ENCODE peak calls at places on chromosomes 16 and 17, in ten cellular contexts. One of them, this sample, is unnamed.

GRCh38 chr17:77320046-77320445 is 179.3 kb downstream of the SEC14L1 start:
- DNase-seq in neural progenitor cell: no peak
- DNase-seq in stomach: no peak
- DNase-seq in epithelial cell of esophagus: no peak
- DNase-seq in HFFc6: peak; percentile 50
- DNase-seq in coronary artery: no peak
- DNase-seq in Peyer's patch: no peak
- DNase-seq in heart right ventricle: no peak
- DNase-seq in WTC11: peak; percentile 6
- DNase-seq in activated CD8-positive, alpha-beta T cell treated with anti-CD3 and anti-CD28 coated beads for 36 hours: no peak
- DNase-seq in this sample: peak; percentile 84

GRCh38 chr17:68302066-68302564 is 10.8 kb downstream of the ARSG start:
- DNase-seq in neural progenitor cell: no peak
- DNase-seq in stomach: no peak
- DNase-seq in epithelial cell of esophagus: no peak
- DNase-seq in HFFc6: no peak
- DNase-seq in coronary artery: no peak
- DNase-seq in Peyer's patch: no peak
- DNase-seq in heart right ventricle: no peak
- DNase-seq in WTC11: no peak
- DNase-seq in activated CD8-positive, alpha-beta T cell treated with anti-CD3 and anti-CD28 coated beads for 36 hours: no peak
- DNase-seq in this sample: no peak

GRCh38 chr16:75265911-75266701 is 14.7 kb upstream of the BCAR1 start:
- DNase-seq in neural progenitor cell: peak; percentile 95
- DNase-seq in stomach: peak; percentile 89
- DNase-seq in epithelial cell of esophagus: peak; percentile 40
- DNase-seq in HFFc6: no peak
- DNase-seq in coronary artery: peak; percentile 85
- DNase-seq in Peyer's patch: no peak
- DNase-seq in heart right ventricle: peak; percentile 72
- DNase-seq in WTC11: peak; percentile 90
- DNase-seq in activated CD8-positive, alpha-beta T cell treated with anti-CD3 and anti-CD28 coated beads for 36 hours: no peak
- DNase-seq in this sample: peak; percentile 65

GRCh38 chr16:19114359-19115147 is 789 bp downstream of the ITPRIPL2 start:
- DNase-seq in neural progenitor cell: peak; percentile 44
- DNase-seq in stomach: peak; percentile 61
- DNase-seq in epithelial cell of esophagus: peak; percentile 44
- DNase-seq in HFFc6: peak; percentile 57
- DNase-seq in coronary artery: peak; percentile 84
- DNase-seq in Peyer's patch: peak; percentile 42
- DNase-seq in heart right ventricle: peak; percentile 72
- DNase-seq in WTC11: peak; percentile 56
- DNase-seq in activated CD8-positive, alpha-beta T cell treated with anti-CD3 and anti-CD28 coated beads for 36 hours: no peak
- DNase-seq in this sample: peak; percentile 65

GRCh38 chr17:7101531-7101930 is 13.1 kb downstream of the ASGR2 start:
- DNase-seq in neural progenitor cell: no peak
- DNase-seq in stomach: no peak
- DNase-seq in epithelial cell of esophagus: no peak
- DNase-seq in HFFc6: no peak
- DNase-seq in coronary artery: no peak
- DNase-seq in Peyer's patch: no peak
- DNase-seq in heart right ventricle: no peak
- DNase-seq in WTC11: no peak
- DNase-seq in activated CD8-positive, alpha-beta T cell treated with anti-CD3 and anti-CD28 coated beads for 36 hours: no peak
- DNase-seq in this sample: no peak

GRCh38 chr17:78607061-78607460 is 29.9 kb upstream of the DNAH17 start:
- DNase-seq in neural progenitor cell: peak; percentile 51
- DNase-seq in stomach: no peak
- DNase-seq in epithelial cell of esophagus: no peak
- DNase-seq in HFFc6: no peak
- DNase-seq in coronary artery: no peak
- DNase-seq in Peyer's patch: no peak
- DNase-seq in heart right ventricle: no peak
- DNase-seq in WTC11: no peak
- DNase-seq in activated CD8-positive, alpha-beta T cell treated with anti-CD3 and anti-CD28 coated beads for 36 hours: no peak
- DNase-seq in this sample: no peak

GRCh38 chr16:68411086-68411485 is 37.2 kb downstream of the SMPD3 start:
- DNase-seq in neural progenitor cell: no peak
- DNase-seq in stomach: no peak
- DNase-seq in epithelial cell of esophagus: no peak
- DNase-seq in HFFc6: no peak
- DNase-seq in coronary artery: no peak
- DNase-seq in Peyer's patch: no peak
- DNase-seq in heart right ventricle: no peak
- DNase-seq in WTC11: no peak
- DNase-seq in activated CD8-positive, alpha-beta T cell treated with anti-CD3 and anti-CD28 coated beads for 36 hours: no peak
- DNase-seq in this sample: no peak

GRCh38 chr16:50562657-50563056 is 14.5 kb downstream of the NKD1 start:
- DNase-seq in neural progenitor cell: no peak
- DNase-seq in stomach: no peak
- DNase-seq in epithelial cell of esophagus: no peak
- DNase-seq in HFFc6: no peak
- DNase-seq in coronary artery: no peak
- DNase-seq in Peyer's patch: no peak
- DNase-seq in heart right ventricle: no peak
- DNase-seq in WTC11: no peak
- DNase-seq in activated CD8-positive, alpha-beta T cell treated with anti-CD3 and anti-CD28 coated beads for 36 hours: no peak
- DNase-seq in this sample: no peak

GRCh38 chr16:30637952-30638351 is 12.8 kb upstream of the PRR14 start:
- DNase-seq in neural progenitor cell: peak; percentile 47
- DNase-seq in stomach: no peak
- DNase-seq in epithelial cell of esophagus: peak; percentile 72
- DNase-seq in HFFc6: peak; percentile 74
- DNase-seq in coronary artery: no peak
- DNase-seq in Peyer's patch: no peak
- DNase-seq in heart right ventricle: no peak
- DNase-seq in WTC11: no peak
- DNase-seq in activated CD8-positive, alpha-beta T cell treated with anti-CD3 and anti-CD28 coated beads for 36 hours: peak; percentile 35
- DNase-seq in this sample: peak; percentile 75

GRCh38 chr17:34750004-34750403 is 170.6 kb downstream of the TMEM132E start:
- DNase-seq in neural progenitor cell: no peak
- DNase-seq in stomach: no peak
- DNase-seq in epithelial cell of esophagus: no peak
- DNase-seq in HFFc6: no peak
- DNase-seq in coronary artery: no peak
- DNase-seq in Peyer's patch: no peak
- DNase-seq in heart right ventricle: no peak
- DNase-seq in WTC11: no peak
- DNase-seq in activated CD8-positive, alpha-beta T cell treated with anti-CD3 and anti-CD28 coated beads for 36 hours: no peak
- DNase-seq in this sample: no peak

GRCh38 chr17:68812876-68813584 is 142.2 kb downstream of the ABCA8 start:
- DNase-seq in neural progenitor cell: no peak
- DNase-seq in stomach: no peak
- DNase-seq in epithelial cell of esophagus: no peak
- DNase-seq in HFFc6: no peak
- DNase-seq in coronary artery: no peak
- DNase-seq in Peyer's patch: no peak
- DNase-seq in heart right ventricle: no peak
- DNase-seq in WTC11: no peak
- DNase-seq in activated CD8-positive, alpha-beta T cell treated with anti-CD3 and anti-CD28 coated beads for 36 hours: no peak
- DNase-seq in this sample: no peak

GRCh38 chr16:67995423-67995822 is 3.9 kb downstream of the DPEP2 start:
- DNase-seq in neural progenitor cell: no peak
- DNase-seq in stomach: no peak
- DNase-seq in epithelial cell of esophagus: peak; percentile 28
- DNase-seq in HFFc6: no peak
- DNase-seq in coronary artery: no peak
- DNase-seq in Peyer's patch: no peak
- DNase-seq in heart right ventricle: no peak
- DNase-seq in WTC11: no peak
- DNase-seq in activated CD8-positive, alpha-beta T cell treated with anti-CD3 and anti-CD28 coated beads for 36 hours: peak; percentile 80
- DNase-seq in this sample: no peak

DNA sequence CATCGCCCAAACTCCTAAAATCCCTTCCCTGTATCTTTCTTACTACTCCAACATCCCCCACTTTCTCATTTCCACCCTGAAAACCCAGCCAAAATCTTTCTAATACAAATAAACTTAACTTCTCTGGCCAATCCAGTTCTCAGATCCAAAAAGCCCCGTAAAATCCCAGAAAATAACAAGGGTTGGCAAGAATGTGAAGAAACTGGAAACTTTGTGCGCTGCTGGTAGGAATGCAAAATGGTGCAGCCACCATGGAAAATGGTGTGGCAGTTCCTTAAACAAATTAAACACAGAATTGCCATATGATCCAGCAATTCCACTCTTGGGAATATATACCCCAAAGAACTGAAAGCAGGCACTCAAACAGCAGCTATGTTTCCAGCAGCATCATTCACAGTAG is 24.1 kb downstream of the LRRC75A start:
- DNase-seq in neural progenitor cell: no peak
- DNase-seq in stomach: no peak
- DNase-seq in epithelial cell of esophagus: no peak
- DNase-seq in HFFc6: no peak
- DNase-seq in coronary artery: no peak
- DNase-seq in Peyer's patch: no peak
- DNase-seq in heart right ventricle: no peak
- DNase-seq in WTC11: no peak
- DNase-seq in activated CD8-positive, alpha-beta T cell treated with anti-CD3 and anti-CD28 coated beads for 36 hours: no peak
- DNase-seq in this sample: no peak
- TF ChIP-seq CTCF in neural progenitor cell: no peak
- TF ChIP-seq CTCF in stomach: no peak
- TF ChIP-seq CTCF in epithelial cell of esophagus: no peak
- TF ChIP-seq CTCF in HFFc6: no peak
- TF ChIP-seq CTCF in coronary artery: no peak
- TF ChIP-seq CTCF in Peyer's patch: no peak
- TF ChIP-seq CTCF in heart right ventricle: no peak
- TF ChIP-seq CTCF in WTC11: no peak
- TF ChIP-seq CTCF in activated CD8-positive, alpha-beta T cell treated with anti-CD3 and anti-CD28 coated beads for 36 hours: no peak
- TF ChIP-seq CTCF in this sample: no peak

GRCh38 chr17:58595194-58595792 is 80.9 kb upstream of the MTMR4 start:
- DNase-seq in neural progenitor cell: no peak
- DNase-seq in stomach: no peak
- DNase-seq in epithelial cell of esophagus: peak; percentile 17
- DNase-seq in HFFc6: no peak
- DNase-seq in coronary artery: no peak
- DNase-seq in Peyer's patch: no peak
- DNase-seq in heart right ventricle: no peak
- DNase-seq in WTC11: no peak
- DNase-seq in activated CD8-positive, alpha-beta T cell treated with anti-CD3 and anti-CD28 coated beads for 36 hours: peak; percentile 13
- DNase-seq in this sample: no peak
- TF ChIP-seq CTCF in neural progenitor cell: no peak
- TF ChIP-seq CTCF in stomach: no peak
- TF ChIP-seq CTCF in epithelial cell of esophagus: peak; percentile 3
- TF ChIP-seq CTCF in HFFc6: no peak
- TF ChIP-seq CTCF in coronary artery: no peak
- TF ChIP-seq CTCF in Peyer's patch: no peak
- TF ChIP-seq CTCF in heart right ventricle: no peak
- TF ChIP-seq CTCF in WTC11: no peak
- TF ChIP-seq CTCF in activated CD8-positive, alpha-beta T cell treated with anti-CD3 and anti-CD28 coated beads for 36 hours: no peak
- TF ChIP-seq CTCF in this sample: no peak

GRCh38 chr17:72661093-72661944 is 431.2 kb downstream of the SLC39A11 start:
- DNase-seq in neural progenitor cell: no peak
- DNase-seq in stomach: no peak
- DNase-seq in epithelial cell of esophagus: peak; percentile 99
- DNase-seq in HFFc6: no peak
- DNase-seq in coronary artery: no peak
- DNase-seq in Peyer's patch: no peak
- DNase-seq in heart right ventricle: no peak
- DNase-seq in WTC11: no peak
- DNase-seq in activated CD8-positive, alpha-beta T cell treated with anti-CD3 and anti-CD28 coated beads for 36 hours: no peak
- DNase-seq in this sample: peak; percentile 78

GRCh38 chr17:72662827-72663190 is 429.7 kb downstream of the SLC39A11 start:
- DNase-seq in neural progenitor cell: no peak
- DNase-seq in stomach: no peak
- DNase-seq in epithelial cell of esophagus: no peak
- DNase-seq in HFFc6: no peak
- DNase-seq in coronary artery: no peak
- DNase-seq in Peyer's patch: no peak
- DNase-seq in heart right ventricle: no peak
- DNase-seq in WTC11: no peak
- DNase-seq in activated CD8-positive, alpha-beta T cell treated with anti-CD3 and anti-CD28 coated beads for 36 hours: no peak
- DNase-seq in this sample: no peak

GRCh38 chr17:72660274-72661092 is 432.0 kb downstream of the SLC39A11 start:
- DNase-seq in neural progenitor cell: no peak
- DNase-seq in stomach: no peak
- DNase-seq in epithelial cell of esophagus: no peak
- DNase-seq in HFFc6: no peak
- DNase-seq in coronary artery: no peak
- DNase-seq in Peyer's patch: no peak
- DNase-seq in heart right ventricle: no peak
- DNase-seq in WTC11: no peak
- DNase-seq in activated CD8-positive, alpha-beta T cell treated with anti-CD3 and anti-CD28 coated beads for 36 hours: no peak
- DNase-seq in this sample: no peak

GRCh38 chr17:72659811-72660210 is 432.7 kb downstream of the SLC39A11 start:
- DNase-seq in neural progenitor cell: no peak
- DNase-seq in stomach: no peak
- DNase-seq in epithelial cell of esophagus: no peak
- DNase-seq in HFFc6: no peak
- DNase-seq in coronary artery: no peak
- DNase-seq in Peyer's patch: no peak
- DNase-seq in heart right ventricle: no peak
- DNase-seq in WTC11: no peak
- DNase-seq in activated CD8-positive, alpha-beta T cell treated with anti-CD3 and anti-CD28 coated beads for 36 hours: no peak
- DNase-seq in this sample: no peak

DNA sequence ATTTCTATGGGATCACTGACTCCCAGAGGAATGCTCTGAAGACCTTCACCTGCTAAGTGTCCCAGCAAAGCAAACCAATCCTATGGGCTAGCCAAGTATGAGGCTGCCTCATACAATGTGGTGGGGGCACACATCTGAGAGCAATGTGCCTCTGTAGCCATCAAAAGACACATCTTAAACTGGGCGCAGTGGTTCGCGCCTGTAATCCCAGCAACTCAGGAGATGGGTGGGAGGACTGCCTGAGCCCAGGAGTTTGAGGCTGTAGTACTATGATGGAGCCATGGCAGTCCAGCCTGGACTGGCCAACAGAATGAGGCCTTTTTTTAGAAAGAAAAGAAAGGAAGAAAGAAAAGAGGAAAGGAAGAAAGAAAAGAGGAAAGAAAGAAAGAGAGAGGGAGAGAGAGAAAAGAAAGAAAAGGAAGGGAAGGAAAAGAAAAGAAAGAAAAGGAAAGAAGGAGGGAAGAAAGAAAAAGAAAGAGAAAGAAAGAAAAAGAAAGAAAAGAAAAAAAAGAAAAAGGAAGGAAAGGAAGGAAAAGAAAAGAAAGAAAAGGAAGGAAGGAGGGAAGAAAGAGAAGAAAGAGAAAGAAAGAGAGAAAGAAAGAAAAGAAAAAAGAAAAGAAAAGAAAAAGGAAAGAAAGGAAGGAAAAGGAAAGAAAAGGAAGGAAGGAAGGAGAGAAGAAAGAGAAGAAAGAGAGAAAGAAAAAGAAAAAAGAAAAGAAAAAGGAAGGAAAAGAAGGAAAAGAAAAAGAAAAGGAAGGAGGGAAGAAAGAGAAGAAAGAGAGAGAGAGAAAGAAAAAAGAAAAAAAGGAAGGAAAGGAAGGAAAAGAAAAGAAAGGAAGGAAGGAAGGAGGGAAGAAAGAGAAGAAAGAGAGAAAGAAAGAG is 430.3 kb downstream of the SLC39A11 start:
- DNase-seq in neural progenitor cell: no peak
- DNase-seq in stomach: no peak
- DNase-seq in epithelial cell of esophagus: no peak
- DNase-seq in HFFc6: no peak
- DNase-seq in coronary artery: no peak
- DNase-seq in Peyer's patch: no peak
- DNase-seq in heart right ventricle: no peak
- DNase-seq in WTC11: no peak
- DNase-seq in activated CD8-positive, alpha-beta T cell treated with anti-CD3 and anti-CD28 coated beads for 36 hours: no peak
- DNase-seq in this sample: no peak
- TF ChIP-seq CTCF in neural progenitor cell: no peak
- TF ChIP-seq CTCF in stomach: no peak
- TF ChIP-seq CTCF in epithelial cell of esophagus: no peak
- TF ChIP-seq CTCF in HFFc6: no peak
- TF ChIP-seq CTCF in coronary artery: no peak
- TF ChIP-seq CTCF in Peyer's patch: no peak
- TF ChIP-seq CTCF in heart right ventricle: no peak
- TF ChIP-seq CTCF in WTC11: no peak
- TF ChIP-seq CTCF in activated CD8-positive, alpha-beta T cell treated with anti-CD3 and anti-CD28 coated beads for 36 hours: peak; percentile 67
- TF ChIP-seq CTCF in this sample: no peak

GRCh38 chr17:72388765-72389473 is 268.1 kb downstream of the SOX9 start:
- DNase-seq in neural progenitor cell: no peak
- DNase-seq in stomach: no peak
- DNase-seq in epithelial cell of esophagus: peak; percentile 68
- DNase-seq in HFFc6: peak; percentile 15
- DNase-seq in coronary artery: no peak
- DNase-seq in Peyer's patch: no peak
- DNase-seq in heart right ventricle: no peak
- DNase-seq in WTC11: no peak
- DNase-seq in activated CD8-positive, alpha-beta T cell treated with anti-CD3 and anti-CD28 coated beads for 36 hours: no peak
- DNase-seq in this sample: peak; percentile 95
- TF ChIP-seq CTCF in neural progenitor cell: no peak
- TF ChIP-seq CTCF in stomach: peak; percentile 30
- TF ChIP-seq CTCF in epithelial cell of esophagus: no peak
- TF ChIP-seq CTCF in HFFc6: peak; percentile 59
- TF ChIP-seq CTCF in coronary artery: no peak
- TF ChIP-seq CTCF in Peyer's patch: no peak
- TF ChIP-seq CTCF in heart right ventricle: no peak
- TF ChIP-seq CTCF in WTC11: no peak
- TF ChIP-seq CTCF in activated CD8-positive, alpha-beta T cell treated with anti-CD3 and anti-CD28 coated beads for 36 hours: no peak
- TF ChIP-seq CTCF in this sample: peak; percentile 23